ENCODE peak calls at places on chromosomes 2 and 18, in six cellular contexts. One of them, this sample, is unnamed.
A peak's percentile ranks its signal among the peaks of the same experiment; 100 is the strongest.

GRCh38 chr18:45557779-45558178 is 57.5 kb upstream of the SLC14A2 start:
- DNase-seq in dorsolateral prefrontal cortex: no peak
- DNase-seq in sciatic nerve: no peak
- DNase-seq in type B pancreatic cell: no peak
- DNase-seq in spleen: no peak
- DNase-seq in occipital lobe: no peak
- DNase-seq in this sample: no peak

GRCh38 chr18:79068299-79068945 is 772 bp upstream of the ATP9B start:
- DNase-seq in dorsolateral prefrontal cortex: no peak
- DNase-seq in sciatic nerve: no peak
- DNase-seq in type B pancreatic cell: no peak
- DNase-seq in spleen: peak; percentile 83
- DNase-seq in occipital lobe: no peak
- DNase-seq in this sample: no peak

GRCh38 chr2:216023055-216023648 is 9.8 kb upstream of the MREG start:
- DNase-seq in dorsolateral prefrontal cortex: no peak
- DNase-seq in sciatic nerve: no peak
- DNase-seq in type B pancreatic cell: no peak
- DNase-seq in spleen: no peak
- DNase-seq in occipital lobe: no peak
- DNase-seq in this sample: no peak

GRCh38 chr2:24919100-24919976 is 699 bp downstream of the ADCY3 start:
- DNase-seq in dorsolateral prefrontal cortex: no peak
- DNase-seq in sciatic nerve: peak; percentile 71
- DNase-seq in type B pancreatic cell: no peak
- DNase-seq in spleen: peak; percentile 76
- DNase-seq in occipital lobe: no peak
- DNase-seq in this sample: no peak

GRCh38 chr2:45826889-45827635 is 175.6 kb downstream of the PRKCE start:
- DNase-seq in dorsolateral prefrontal cortex: no peak
- DNase-seq in sciatic nerve: no peak
- DNase-seq in type B pancreatic cell: no peak
- DNase-seq in spleen: no peak
- DNase-seq in occipital lobe: no peak
- DNase-seq in this sample: no peak

GRCh38 chr2:168518555-168519066 is 62.5 kb downstream of the CERS6 start:
- DNase-seq in dorsolateral prefrontal cortex: no peak
- DNase-seq in sciatic nerve: no peak
- DNase-seq in type B pancreatic cell: no peak
- DNase-seq in spleen: no peak
- DNase-seq in occipital lobe: no peak
- DNase-seq in this sample: no peak

GRCh38 chr2:8984152-8984551 is 19.3 kb downstream of the MBOAT2 start:
- DNase-seq in dorsolateral prefrontal cortex: no peak
- DNase-seq in sciatic nerve: no peak
- DNase-seq in type B pancreatic cell: no peak
- DNase-seq in spleen: no peak
- DNase-seq in occipital lobe: no peak
- DNase-seq in this sample: no peak

GRCh38 chr2:86622878-86623548 is 652 bp downstream of the RNF103 start:
- DNase-seq in dorsolateral prefrontal cortex: peak; percentile 53
- DNase-seq in sciatic nerve: peak; percentile 79
- DNase-seq in type B pancreatic cell: peak; percentile 73
- DNase-seq in spleen: peak; percentile 93
- DNase-seq in occipital lobe: peak; percentile 60
- DNase-seq in this sample: no peak

GRCh38 chr2:15031745-15032240 is 399.3 kb downstream of the LRATD1 start:
- DNase-seq in dorsolateral prefrontal cortex: no peak
- DNase-seq in sciatic nerve: no peak
- DNase-seq in type B pancreatic cell: no peak
- DNase-seq in spleen: no peak
- DNase-seq in occipital lobe: no peak
- DNase-seq in this sample: no peak

This sample was measured in vagina.